ENCODE peak calls at places on chromosome 19, in four cellular contexts. V is fibroblast of pulmonary artery, D is Calu3, Z is A172. C is an unnamed sample.
A peak's percentile ranks its signal among the peaks of the same experiment; 100 is the strongest.

GRCh38 chr19:10343495-10343894 is 4.1 kb upstream of the ICAM3 start:
- DNase-seq in V (no peak), D (no peak), Z (no peak), C (no peak)

GRCh38 chr19:1130801-1131717 is 27.3 kb downstream of the GPX4 start:
- DNase-seq in V (no peak), D (no peak), Z (no peak), C (no peak)

GRCh38 chr19:843180-843835 is 2.5 kb downstream of the PRTN3 start:
- DNase-seq in V (no peak), D (peak; percentile 40), Z (no peak), C (no peak)

GRCh38 chr19:29724102-29724641 is 9.1 kb upstream of the C19orf12 start:
- DNase-seq in V (peak; percentile 15), D (no peak), Z (no peak), C (no peak)

GRCh38 chr19:47598407-47599349 is 10.3 kb upstream of the BICRA start:
- DNase-seq in V (peak; percentile 95), D (peak; percentile 77), Z (peak; percentile 92), C (peak; percentile 89)

GRCh38 chr19:10305139-10305806 is 4.3 kb downstream of the ZGLP1 start:
- DNase-seq in V (no peak), D (no peak), Z (peak; percentile 62), C (peak; percentile 62)

GRCh38 chr19:11382898-11383705 is 1.0 kb downstream of the EPOR start:
- DNase-seq in V (peak; percentile 39), D (peak; percentile 73), Z (no peak), C (no peak)

GRCh38 chr19:30686911-30687566 is 314.9 kb downstream of the ZNF536 start:
- DNase-seq in V (no peak), D (no peak), Z (no peak), C (no peak)

GRCh38 chr19:39212377-39212742 is 8.3 kb upstream of the SYCN start:
- DNase-seq in V (peak; percentile 21), D (peak; percentile 64), Z (peak; percentile 28), C (peak; percentile 30)

GRCh38 chr19:5627395-5627904 is 4.6 kb downstream of the SAFB start:
- DNase-seq in V (no peak), D (no peak), Z (peak; percentile 15), C (peak; percentile 21)

GRCh38 chr19:34276614-34277013 is 22.3 kb downstream of the GARRE1 start:
- DNase-seq in V (no peak), D (no peak), Z (no peak), C (no peak)

GRCh38 chr19:35459414-35460082 is 11.5 kb downstream of the FFAR2 start:
- DNase-seq in V (peak; percentile 41), D (peak; percentile 11), Z (no peak), C (no peak)

GRCh38 chr19:30696514-30696913 is 324.3 kb downstream of the ZNF536 start:
- DNase-seq in V (no peak), D (no peak), Z (no peak), C (peak; percentile 3)

GRCh38 chr19:13986348-13986904 is 19.7 kb downstream of the RFX1 start:
- DNase-seq in V (peak; percentile 74), D (no peak), Z (peak; percentile 94), C (no peak)